ENCODE peak calls at places on chromosome 22, in ten cellular contexts. B, I, N, M, K, R, O, D, G and S are unnamed samples. For H3K36me3, the result is how much of the 10 kb centered on the place peaks cover.

GRCh38 chr22:42747701-42748513 is 27.2 kb upstream of the A4GALT start:
- DNase-seq in B (peak), I (no peak), N (no peak), M (no peak), K (no peak), R (peak), O (peak), D (peak), G (no peak), S (no peak)

GRCh38 chr22:29912605-29913398 is 29.8 kb downstream of the MTMR3 start:
- DNase-seq in B (no peak), I (no peak), N (no peak), M (no peak), K (no peak), R (peak), O (peak), D (peak), G (no peak), S (peak)

GRCh38 chr22:43994416-43994815 is 29.7 kb upstream of the PARVB start:
- DNase-seq in B (no peak), I (no peak), N (no peak), M (no peak), K (no peak), R (no peak), O (no peak), D (no peak), G (no peak), S (no peak)

GRCh38 chr22:45096256-45096907 is 67.3 kb upstream of the NUP50 start:
- DNase-seq in B (peak), I (peak), N (no peak), M (no peak), K (peak), R (peak), O (peak), D (peak), G (no peak), S (no peak)

GRCh38 chr22:44807915-44808690 is 55.7 kb downstream of the ARHGAP8 start:
- DNase-seq in B (no peak), I (no peak), N (no peak), M (no peak), K (no peak), R (no peak), O (no peak), D (no peak), G (no peak), S (no peak)

GRCh38 chr22:48954781-48955311 is 872.8 kb downstream of the BRD1 start:
- DNase-seq in B (no peak), I (no peak), N (no peak), M (no peak), K (peak), R (peak), O (no peak), D (no peak), G (no peak), S (no peak)

GRCh38 chr22:43946391-43946680 is 8.9 kb upstream of the SAMM50 start:
- DNase-seq in B (no peak), I (no peak), N (no peak), M (no peak), K (no peak), R (peak), O (no peak), D (no peak), G (no peak), S (no peak)

GRCh38 chr22:29756341-29756740 is 10.5 kb downstream of the ZMAT5 start:
- DNase-seq in B (no peak), I (no peak), N (no peak), M (no peak), K (no peak), R (peak), O (no peak), D (no peak), G (no peak), S (no peak)

GRCh38 chr22:43900206-43900605 is 8.4 kb upstream of the PNPLA5 start:
- DNase-seq in B (no peak), I (no peak), N (no peak), M (no peak), K (no peak), R (no peak), O (no peak), D (no peak), G (no peak), S (no peak)

GRCh38 chr22:29144786-29145160 is 60.9 kb upstream of the EMID1 start:
- DNase-seq in B (no peak), I (no peak), N (no peak), M (no peak), K (no peak), R (no peak), O (no peak), D (no peak), G (no peak), S (no peak)

GRCh38 chr22:48950151-48950915 is 877.3 kb downstream of the BRD1 start:
- DNase-seq in B (no peak), I (no peak), N (no peak), M (no peak), K (peak), R (no peak), O (no peak), D (no peak), G (no peak), S (no peak)

GRCh38 chr22:33806191-33806590 is 114.1 kb downstream of the LARGE1 start:
- DNase-seq in B (no peak), I (no peak), N (no peak), M (no peak), K (no peak), R (peak), O (no peak), D (no peak), G (no peak), S (no peak)

GRCh38 chr22:30422481-30423295 is 2.9 kb upstream of the MTFP1 start:
- DNase-seq in B (no peak), I (no peak), N (no peak), M (peak), K (peak), R (peak), O (peak), D (peak), G (peak), S (peak)

GRCh38 chr22:30887861-30888260 is 80.7 kb downstream of the MORC2 start:
- DNase-seq in B (no peak), I (no peak), N (no peak), M (no peak), K (no peak), R (no peak), O (no peak), D (no peak), G (peak), S (no peak)

GRCh38 chr22:36321797-36322601 is 65.8 kb downstream of the MYH9 start:
- DNase-seq in B (no peak), I (no peak), N (no peak), M (no peak), K (no peak), R (no peak), O (no peak), D (no peak), G (no peak), S (no peak)

GRCh38 chr22:31496735-31497146 is 405 bp downstream of the SFI1 start:
- DNase-seq in B (no peak), I (peak), N (peak), M (peak), K (peak), R (peak), O (peak), D (no peak), G (no peak), S (no peak)

GRCh38 chr22:38623357-38623756 is 32.8 kb downstream of the FAM227A start:
- DNase-seq in B (no peak), I (no peak), N (no peak), M (no peak), K (no peak), R (peak), O (no peak), D (no peak), G (no peak), S (no peak)

GRCh38 chr22:38614331-38615122 is 41.7 kb downstream of the FAM227A start:
- DNase-seq in B (no peak), I (no peak), N (no peak), M (no peak), K (no peak), R (peak), O (peak), D (peak), G (no peak), S (no peak)

GRCh38 chr22:38613588-38613987 is 42.6 kb downstream of the FAM227A start:
- DNase-seq in B (no peak), I (no peak), N (no peak), M (no peak), K (no peak), R (no peak), O (no peak), D (no peak), G (no peak), S (no peak)

GRCh38 chr22:38618682-38619081 is 37.5 kb downstream of the FAM227A start:
- DNase-seq in B (no peak), I (no peak), N (no peak), M (no peak), K (no peak), R (no peak), O (peak), D (no peak), G (no peak), S (no peak)

DNA sequence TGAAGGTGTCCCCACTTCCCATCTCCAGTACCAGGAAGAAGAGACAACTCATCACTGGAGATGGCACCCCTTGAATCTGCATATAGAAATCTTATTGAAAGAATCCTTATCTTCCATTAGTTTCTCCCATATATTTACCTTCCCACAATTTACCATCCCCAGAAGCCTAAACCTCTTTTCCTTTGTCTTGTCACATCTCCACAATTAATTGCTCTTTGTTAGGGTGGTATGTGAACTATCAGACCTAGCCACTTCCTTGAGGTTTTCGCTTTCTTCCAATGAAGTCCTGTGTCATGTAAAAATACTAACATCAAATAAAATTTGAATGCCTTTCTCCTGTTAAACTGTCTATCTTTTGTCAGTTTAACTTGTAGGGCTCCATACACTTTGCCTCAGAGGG is 37.9 kb downstream of the FAM227A start:
- DNase-seq in B (no peak), I (no peak), N (no peak), M (no peak), K (no peak), R (no peak), O (no peak), D (no peak), G (no peak), S (no peak)
- H3K4me3 ChIP-seq in B (no peak), I (no peak), N (no peak), M (no peak), K (no peak), R (no peak), O (no peak), D (no peak), G (no peak), S (no peak)

GRCh38 chr22:23073506-23074229 is 3.3 kb downstream of the GNAZ start:
- DNase-seq in B (no peak), I (no peak), N (no peak), M (peak), K (no peak), R (no peak), O (no peak), D (no peak), G (peak), S (no peak)

GRCh38 chr22:23076896-23077572 is 6.7 kb downstream of the GNAZ start:
- DNase-seq in B (no peak), I (no peak), N (no peak), M (no peak), K (no peak), R (no peak), O (no peak), D (no peak), G (no peak), S (no peak)

GRCh38 chr22:23075525-23076216 is 5.4 kb downstream of the GNAZ start:
- DNase-seq in B (no peak), I (no peak), N (no peak), M (no peak), K (no peak), R (no peak), O (no peak), D (no peak), G (no peak), S (no peak)

GRCh38 chr22:23074451-23074850 is 4.1 kb downstream of the GNAZ start:
- DNase-seq in B (no peak), I (no peak), N (no peak), M (peak), K (no peak), R (no peak), O (no peak), D (no peak), G (peak), S (no peak)

DNA sequence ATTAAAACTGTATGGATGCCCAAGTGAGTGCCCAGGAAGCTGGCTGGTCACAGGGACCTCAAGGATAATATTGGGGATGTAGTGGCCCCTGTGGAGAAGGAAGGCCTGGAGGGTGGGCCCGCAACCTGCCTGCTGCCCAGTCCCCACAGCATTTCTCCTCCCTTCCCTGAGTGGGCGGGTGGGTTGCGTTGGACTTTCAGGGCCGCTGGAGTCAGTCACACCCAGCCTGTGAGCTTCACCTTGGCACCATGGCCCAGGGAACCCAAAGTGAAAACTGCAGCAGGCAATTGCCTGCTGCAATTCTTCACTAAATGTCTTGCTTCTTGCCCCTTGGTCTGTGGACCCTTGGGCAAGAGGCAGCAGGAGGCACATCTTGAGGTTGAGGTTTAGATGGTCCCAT is 4.7 kb downstream of the GNAZ start:
- DNase-seq in B (no peak), I (no peak), N (no peak), M (peak), K (no peak), R (no peak), O (no peak), D (no peak), G (peak), S (no peak)
- H3K36me3 ChIP-seq in B (under half), I (under half), N (under half), M (under half), K (under half), R (under half), O (under half), D (under half), G (under half), S (under half)

GRCh38 chr22:19688301-19689290 is 25.7 kb upstream of the SEPTIN5 start:
- DNase-seq in B (no peak), I (no peak), N (no peak), M (no peak), K (no peak), R (no peak), O (no peak), D (no peak), G (no peak), S (no peak)

GRCh38 chr22:19689408-19689807 is 24.9 kb upstream of the SEPTIN5 start:
- DNase-seq in B (no peak), I (no peak), N (no peak), M (no peak), K (no peak), R (no peak), O (no peak), D (peak), G (no peak), S (no peak)

GRCh38 chr22:19691721-19692341 is 22.5 kb upstream of the SEPTIN5 start:
- DNase-seq in B (no peak), I (no peak), N (no peak), M (no peak), K (peak), R (peak), O (peak), D (peak), G (no peak), S (peak)

GRCh38 chr22:19693581-19693980 is 20.7 kb upstream of the SEPTIN5 start:
- DNase-seq in B (no peak), I (no peak), N (no peak), M (no peak), K (no peak), R (no peak), O (no peak), D (no peak), G (no peak), S (no peak)

GRCh38 chr22:19691007-19691720 is 23.1 kb upstream of the SEPTIN5 start:
- DNase-seq in B (no peak), I (no peak), N (no peak), M (no peak), K (no peak), R (no peak), O (no peak), D (no peak), G (no peak), S (no peak)
- H3K4me3 ChIP-seq in B (no peak), I (no peak), N (no peak), M (peak), K (no peak), R (peak), O (no peak), D (peak), G (peak), S (no peak)

GRCh38 chr22:26718488-26718887 is 61.1 kb downstream of the MIAT start:
- DNase-seq in B (no peak), I (no peak), N (no peak), M (no peak), K (no peak), R (no peak), O (no peak), D (no peak), G (no peak), S (no peak)
- H3K36me3 ChIP-seq in B (under half), I (under half), N (half or more), M (half or more), K (under half), R (under half), O (under half), D (under half), G (under half), S (under half)

GRCh38 chr22:21013742-21014201 is 1.2 kb upstream of the P2RX6 start:
- DNase-seq in B (no peak), I (no peak), N (no peak), M (no peak), K (no peak), R (no peak), O (no peak), D (no peak), G (no peak), S (no peak)

GRCh38 chr22:21016644-21017420 is 1.9 kb downstream of the P2RX6 start:
- DNase-seq in B (no peak), I (no peak), N (no peak), M (no peak), K (no peak), R (no peak), O (no peak), D (no peak), G (no peak), S (no peak)

GRCh38 chr22:21015051-21016006 is at the start of gene P2RX6:
- DNase-seq in B (no peak), I (no peak), N (no peak), M (peak), K (no peak), R (peak), O (peak), D (peak), G (no peak), S (no peak)

GRCh38 chr22:21012446-21013407 is 2.2 kb upstream of the P2RX6 start:
- DNase-seq in B (no peak), I (no peak), N (no peak), M (no peak), K (no peak), R (no peak), O (no peak), D (no peak), G (no peak), S (no peak)

DNA sequence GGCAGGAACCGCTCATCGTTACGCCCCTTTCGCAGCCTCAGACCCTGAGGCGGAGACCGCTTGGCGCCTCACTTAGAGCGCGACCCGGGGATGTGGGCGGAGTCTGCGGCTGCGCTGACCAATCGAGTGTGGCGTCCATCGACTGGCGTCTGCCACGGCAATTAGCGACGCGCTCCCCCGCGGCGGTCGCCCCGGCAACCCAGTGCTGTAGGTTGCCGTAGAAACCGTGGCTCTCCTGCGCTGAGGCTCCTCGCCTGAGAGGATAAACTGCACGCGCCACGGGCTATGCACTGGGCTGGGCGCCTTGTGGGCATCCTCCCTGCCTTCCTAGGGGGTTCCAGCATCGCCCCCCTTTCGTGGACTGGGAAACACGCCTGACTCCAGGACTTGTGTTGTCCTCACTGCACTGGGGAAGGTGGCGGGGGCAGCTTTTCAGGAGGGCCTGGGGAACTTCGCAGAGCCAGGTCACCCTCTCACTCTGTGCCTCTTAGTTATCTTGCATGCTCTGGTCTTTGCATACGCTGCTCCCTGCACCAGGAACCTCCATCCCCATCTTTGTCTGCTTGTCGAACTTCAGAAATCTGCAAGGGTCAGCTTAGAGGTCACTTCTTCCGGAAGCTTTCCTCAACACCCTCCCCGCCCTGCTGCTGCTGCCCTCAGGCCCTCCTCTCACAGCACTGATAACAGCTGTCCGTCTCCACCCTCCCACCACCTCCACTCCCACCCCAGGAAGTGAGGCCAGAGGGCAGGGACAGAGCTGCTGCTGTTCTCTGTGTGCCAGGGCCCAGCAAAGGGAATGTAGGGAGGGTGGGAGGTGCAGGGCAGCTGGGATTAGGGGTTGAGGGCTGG is 539 bp upstream of the P2RX6 start:
- DNase-seq in B (peak), I (peak), N (peak), M (peak), K (peak), R (peak), O (peak), D (peak), G (peak), S (peak)
- H3K4me3 ChIP-seq in B (peak), I (peak), N (peak), M (peak), K (peak), R (peak), O (peak), D (peak), G (peak), S (peak)

DNA sequence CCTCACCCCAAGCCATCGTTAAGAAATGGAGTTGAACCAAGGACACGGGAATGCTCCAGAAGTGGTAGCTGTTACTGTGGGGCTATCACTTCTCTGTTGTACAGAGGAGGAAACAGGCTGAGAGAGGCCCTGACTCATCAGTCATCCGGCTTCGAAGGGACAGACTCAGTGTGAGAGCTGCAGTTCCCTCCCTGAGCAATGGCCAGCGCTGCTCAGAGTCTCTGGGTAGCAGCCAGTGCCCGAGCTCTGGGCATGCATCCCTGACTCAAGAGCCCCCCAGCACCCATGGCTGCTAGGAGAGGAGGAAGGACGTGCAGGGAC is 291.4 kb downstream of the TBC1D22A start:
- DNase-seq in B (no peak), I (no peak), N (no peak), M (no peak), K (peak), R (peak), O (peak), D (peak), G (no peak), S (no peak)
- H3K36me3 ChIP-seq in B (under half), I (under half), N (under half), M (under half), K (under half), R (under half), O (under half), D (under half), G (under half), S (under half)

GRCh38 chr22:19464546-19464945 is 14.4 kb downstream of the UFD1 start:
- DNase-seq in B (no peak), I (no peak), N (no peak), M (no peak), K (no peak), R (no peak), O (no peak), D (no peak), G (no peak), S (no peak)
- H3K4me3 ChIP-seq in B (no peak), I (no peak), N (no peak), M (no peak), K (no peak), R (no peak), O (no peak), D (no peak), G (no peak), S (no peak)

GRCh38 chr22:17107547-17107810 is 13.7 kb downstream of the TMEM121B start:
- DNase-seq in B (no peak), I (no peak), N (no peak), M (no peak), K (no peak), R (no peak), O (no peak), D (no peak), G (no peak), S (no peak)
- H3K36me3 ChIP-seq in B (under half), I (under half), N (half or more), M (half or more), K (under half), R (under half), O (under half), D (under half), G (half or more), S (under half)